ENCODE peak calls at places on chromosome 10, in six cellular contexts. O is CD4-positive, CD25-positive, alpha-beta regulatory T cell; Y is thoracic aorta; S is tibial artery; A is IMR-90; P is neuronal stem cell. T is an unnamed sample.
A peak's percentile ranks its signal among the peaks of the same experiment; 100 is the strongest.

GRCh38 chr10:48364659-48365405 is 58.4 kb downstream of the MAPK8 start:
- DNase-seq in O (no peak), Y (no peak), S (no peak), A (peak; percentile 74), P (no peak), T (no peak)

GRCh38 chr10:61047788-61048560 is 104.0 kb upstream of the RHOBTB1 start:
- DNase-seq in O (no peak), Y (no peak), S (no peak), A (no peak), P (no peak), T (no peak)

GRCh38 chr10:91479583-91479982 is 69.4 kb downstream of the HECTD2 start:
- DNase-seq in O (no peak), Y (no peak), S (no peak), A (no peak), P (no peak), T (no peak)

GRCh38 chr10:69383485-69384089 is 33.1 kb downstream of the TACR2 start:
- DNase-seq in O (no peak), Y (no peak), S (no peak), A (peak; percentile 84), P (no peak), T (no peak)

GRCh38 chr10:107616031-107616430 is 451.5 kb upstream of the SORCS1 start:
- DNase-seq in O (no peak), Y (no peak), S (no peak), A (no peak), P (no peak), T (no peak)

GRCh38 chr10:62844280-62845011 is 28.3 kb upstream of the EGR2 start:
- DNase-seq in O (no peak), Y (no peak), S (no peak), A (no peak), P (no peak), T (no peak)

GRCh38 chr10:25547391-25547790 is 372.6 kb downstream of the GPR158 start:
- DNase-seq in O (no peak), Y (no peak), S (no peak), A (no peak), P (peak; percentile 15), T (no peak)

GRCh38 chr10:122878799-122879338 is 512 bp downstream of the FAM24B start:
- DNase-seq in O (no peak), Y (no peak), S (no peak), A (no peak), P (no peak), T (no peak)

GRCh38 chr10:75527542-75527941 is 96.1 kb downstream of the LRMDA start:
- DNase-seq in O (no peak), Y (no peak), S (no peak), A (no peak), P (no peak), T (no peak)

GRCh38 chr10:131187886-131188285 is 123.6 kb downstream of the TCERG1L start:
- DNase-seq in O (no peak), Y (no peak), S (no peak), A (no peak), P (no peak), T (no peak)

GRCh38 chr10:15053061-15053460 is 9.3 kb downstream of the OLAH start:
- DNase-seq in O (no peak), Y (no peak), S (no peak), A (no peak), P (no peak), T (no peak)

GRCh38 chr10:30645340-30645827 is 15.8 kb upstream of the LYZL2 start:
- DNase-seq in O (no peak), Y (no peak), S (peak; percentile 68), A (peak; percentile 47), P (peak; percentile 24), T (no peak)

GRCh38 chr10:63323930-63324854 is 141.6 kb downstream of the JMJD1C start:
- DNase-seq in O (no peak), Y (no peak), S (no peak), A (no peak), P (no peak), T (no peak)

GRCh38 chr10:91551856-91552255 is 81.0 kb downstream of the PPP1R3C start:
- DNase-seq in O (no peak), Y (no peak), S (no peak), A (peak; percentile 80), P (peak; percentile 56), T (no peak)

GRCh38 chr10:45386657-45387056 is 12.6 kb downstream of the ALOX5 start:
- DNase-seq in O (no peak), Y (no peak), S (no peak), A (no peak), P (no peak), T (no peak)

GRCh38 chr10:47371629-47372485 is 12.2 kb downstream of the ZNF488 start:
- DNase-seq in O (no peak), Y (no peak), S (peak; percentile 34), A (no peak), P (no peak), T (no peak)

GRCh38 chr10:2701802-2702201 is 365.5 kb upstream of the PFKP start:
- DNase-seq in O (no peak), Y (no peak), S (no peak), A (no peak), P (no peak), T (no peak)

GRCh38 chr10:3486346-3487065 is 298.5 kb downstream of the KLF6 start:
- DNase-seq in O (no peak), Y (no peak), S (no peak), A (peak; percentile 57), P (peak; percentile 62), T (no peak)

GRCh38 chr10:26095781-26096180 is 120.8 kb upstream of the GAD2 start:
- DNase-seq in O (no peak), Y (no peak), S (no peak), A (no peak), P (no peak), T (no peak)

GRCh38 chr10:9828110-9828509 is 1189.6 kb upstream of the CELF2 start:
- DNase-seq in O (no peak), Y (no peak), S (no peak), A (no peak), P (no peak), T (no peak)

GRCh38 chr10:5616046-5616445 is 50.3 kb downstream of the ASB13 start:
- DNase-seq in O (no peak), Y (no peak), S (no peak), A (no peak), P (no peak), T (no peak)

GRCh38 chr10:119367841-119368549 is 160.6 kb downstream of the GRK5 start:
- DNase-seq in O (no peak), Y (no peak), S (no peak), A (no peak), P (no peak), T (no peak)

DNA sequence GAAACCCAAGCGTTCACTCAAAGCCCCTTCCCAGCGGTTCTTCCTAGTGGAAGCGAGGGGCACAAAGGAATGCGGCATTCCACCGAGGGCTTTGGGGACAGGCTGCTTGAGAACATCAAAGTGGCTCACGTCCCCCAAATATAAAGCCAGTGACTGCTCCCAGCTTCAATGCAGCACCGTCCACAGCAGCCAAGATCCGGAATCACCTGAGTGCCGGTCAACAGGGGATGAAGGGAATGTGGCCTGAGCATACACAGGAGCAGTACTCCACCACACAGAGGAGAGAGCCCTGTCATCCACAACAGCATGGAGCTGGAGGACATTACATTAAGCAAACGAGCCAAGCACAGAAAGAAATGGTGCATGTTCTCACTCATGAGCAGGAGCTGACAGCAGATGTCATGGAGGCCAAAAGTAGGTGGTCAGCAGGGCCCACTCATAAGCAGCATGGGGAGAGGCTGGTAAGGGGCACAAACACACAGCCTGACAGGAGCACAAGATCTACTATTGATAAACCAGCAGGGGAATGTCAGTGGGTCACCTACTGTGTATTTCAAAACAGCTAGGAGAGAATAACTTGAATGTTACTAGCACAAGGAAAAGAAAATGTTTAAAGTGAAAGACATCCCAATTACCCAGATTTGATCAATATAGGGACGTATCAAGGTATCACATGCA is 79.5 kb downstream of the DIP2C start:
- DNase-seq in O (no peak), Y (no peak), S (peak; percentile 58), A (no peak), P (peak; percentile 63), T (no peak)
- H3K27ac ChIP-seq in O (no peak overlapping the region), Y (no peak overlapping the region), S (peak overlapping the region; percentile 71), A (peak overlapping the region; percentile 1), P (peak overlapping the region; percentile 70), T (peak overlapping the region; percentile 29)

DNA sequence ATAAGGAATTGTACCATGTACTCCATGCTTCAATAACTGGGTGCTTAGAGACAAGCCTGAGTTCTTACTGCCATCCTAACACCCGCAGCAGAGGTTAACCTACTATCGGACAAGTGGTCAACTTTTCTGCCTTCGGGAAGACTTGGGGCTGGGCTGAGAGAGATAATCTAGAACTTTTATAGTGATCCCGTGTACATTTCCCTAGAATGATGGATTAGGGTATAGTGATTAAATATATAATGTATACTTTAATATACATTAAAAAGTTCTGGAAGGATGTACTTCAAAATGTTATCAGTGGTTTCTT is 12.2 kb upstream of the HNRNPF start:
- DNase-seq in O (no peak), Y (no peak), S (no peak), A (no peak), P (no peak), T (no peak)
- H3K4me1 ChIP-seq in O (peaks cover 28% of the 10 kb centered on the region), Y (peaks cover 12% of the 10 kb centered on the region), S (peaks cover 15% of the 10 kb centered on the region), A (peaks cover 2% of the 10 kb centered on the region), P (peaks cover 2% of the 10 kb centered on the region), T (peaks cover 5% of the 10 kb centered on the region)

DNA sequence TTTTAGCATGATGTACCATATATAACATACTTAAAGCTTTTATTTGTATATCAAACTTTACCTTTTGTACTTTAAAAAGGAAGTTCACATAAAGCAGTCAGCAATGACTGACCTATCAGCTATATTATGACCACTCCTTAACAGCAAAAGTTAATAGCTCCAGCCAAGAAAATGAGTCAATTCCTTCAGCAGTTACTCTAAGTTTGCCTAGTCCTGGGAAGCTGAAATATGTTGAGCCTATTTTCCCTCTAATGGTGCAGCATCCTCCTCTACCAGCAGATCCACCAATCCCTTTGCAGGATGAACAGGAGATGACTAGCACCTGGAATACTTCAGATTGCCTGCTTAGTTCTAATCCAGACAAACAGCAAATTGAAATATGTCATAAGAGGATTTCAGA is 64.2 kb downstream of the CUL2 start:
- DNase-seq in O (no peak), Y (no peak), S (no peak), A (peak; percentile 78), P (no peak), T (no peak)
- H3K27ac ChIP-seq in O (no peak overlapping the region), Y (no peak overlapping the region), S (no peak overlapping the region), A (no peak overlapping the region), P (no peak overlapping the region), T (no peak overlapping the region)

GRCh38 chr10:104806791-104807190 is 165.7 kb downstream of the SORCS3 start:
- DNase-seq in O (no peak), Y (no peak), S (no peak), A (no peak), P (no peak), T (no peak)

GRCh38 chr10:104811166-104811565 is 170.1 kb downstream of the SORCS3 start:
- DNase-seq in O (no peak), Y (no peak), S (no peak), A (no peak), P (no peak), T (no peak)

DNA sequence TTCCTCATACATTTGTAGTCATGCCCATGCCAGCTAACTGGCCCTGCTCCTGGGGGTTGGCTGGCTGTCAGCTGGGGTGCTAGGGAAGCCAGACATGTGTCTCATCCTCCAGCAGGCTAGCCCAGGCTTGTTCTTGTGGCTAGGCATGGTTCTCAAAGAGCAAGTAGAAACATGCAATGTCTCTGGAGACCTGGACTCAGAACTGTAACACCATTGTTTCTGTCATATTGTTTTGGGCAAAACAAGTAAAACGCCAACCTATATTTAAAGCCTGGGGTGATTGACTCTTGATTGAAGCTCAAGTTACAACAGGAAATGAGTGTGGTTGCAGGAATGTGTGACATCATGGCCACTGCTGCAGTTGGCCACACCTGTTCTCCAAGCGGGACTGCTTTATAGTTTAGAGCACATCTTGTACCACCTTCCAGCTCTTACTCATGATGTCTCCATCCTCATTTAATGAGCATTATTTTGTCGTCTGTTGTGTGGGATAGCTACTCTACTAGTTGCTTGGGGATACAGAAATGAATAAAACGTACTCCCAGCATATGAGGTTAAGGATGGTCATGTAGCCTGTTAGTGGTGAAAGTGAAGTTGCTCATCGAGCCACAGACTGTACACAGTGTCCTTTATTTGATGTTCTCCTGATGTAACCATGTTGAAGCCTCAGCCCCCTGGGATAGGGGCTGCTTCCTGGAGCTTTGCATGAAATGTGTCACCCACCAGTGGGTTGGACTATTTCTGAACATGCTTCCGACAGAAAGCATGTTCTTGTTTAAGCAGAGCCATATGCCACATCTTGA is 168.4 kb downstream of the SORCS3 start:
- DNase-seq in O (no peak), Y (no peak), S (no peak), A (no peak), P (no peak), T (no peak)
- H3K4me1 ChIP-seq in O (no peaks in the 10 kb centered on the region), Y (no peaks in the 10 kb centered on the region), S (no peaks in the 10 kb centered on the region), A (no peaks in the 10 kb centered on the region), P (no peaks in the 10 kb centered on the region), T (no peaks in the 10 kb centered on the region)